ENCODE peak calls at places on chromosomes 4 and X, in eight cellular contexts. B is PC-3; N is right atrium auricular region; Z is GM12878; G is lower lobe of right lung; P is CD8-positive, alpha-beta memory T cell; C is uterus; H is lung. T is an unnamed sample.

GRCh38 chr4:86055898-86056297 is 304.0 kb downstream of the MAPK10 start:
- DNase-seq in N (no peak), B (peak), G (no peak), H (no peak), Z (no peak), P (no peak), C (no peak), T (no peak)

GRCh38 chrX:65821721-65822496 is 154.5 kb downstream of the MSN start:
- DNase-seq in Z (no peak), N (no peak), C (no peak), H (no peak), G (peak), B (no peak), P (peak), T (no peak)

GRCh38 chrX:24415921-24416320 is 49.2 kb upstream of the PDK3 start:
- DNase-seq in P (no peak), B (no peak), N (no peak), G (no peak), Z (no peak), H (no peak), C (no peak), T (no peak)

GRCh38 chr4:150130953-150131352 is 52.7 kb downstream of the DCLK2 start:
- DNase-seq in B (peak), P (no peak), N (no peak), Z (no peak), H (no peak), G (no peak), C (no peak), T (no peak)

GRCh38 chr4:3388461-3389185 is 53.1 kb upstream of the HGFAC start:
- DNase-seq in H (no peak), N (no peak), B (peak), G (peak), Z (peak), C (no peak), P (no peak), T (no peak)

GRCh38 chr4:54217642-54218486 is 11.2 kb upstream of the PDGFRA start:
- DNase-seq in P (peak), G (peak), C (peak), B (peak), N (peak), Z (no peak), H (peak), T (peak)

GRCh38 chr4:135510582-135510981 is 1309.0 kb upstream of the PABPC4L start:
- DNase-seq in Z (no peak), P (no peak), G (no peak), N (no peak), H (no peak), B (no peak), C (no peak), T (no peak)

GRCh38 chr4:42673084-42673429 is 16.2 kb upstream of the ATP8A1 start:
- DNase-seq in H (peak), Z (no peak), N (peak), P (no peak), B (no peak), G (peak), C (no peak), T (no peak)

GRCh38 chr4:8276358-8277240 is 7.0 kb downstream of the HTRA3 start:
- DNase-seq in P (no peak), N (peak), Z (no peak), B (peak), H (no peak), C (peak), G (no peak), T (no peak)

GRCh38 chr4:84384801-84385582 is 114.1 kb downstream of the NKX6-1 start:
- DNase-seq in B (no peak), H (no peak), P (no peak), G (no peak), Z (no peak), C (no peak), N (no peak), T (no peak)

GRCh38 chr4:84381759-84382158 is 117.3 kb downstream of the NKX6-1 start:
- DNase-seq in B (no peak), Z (no peak), G (no peak), P (no peak), N (no peak), H (no peak), C (no peak), T (no peak)

GRCh38 chr4:84378983-84379382 is 120.1 kb downstream of the NKX6-1 start:
- DNase-seq in C (no peak), N (no peak), H (no peak), G (no peak), Z (no peak), P (no peak), B (no peak), T (no peak)

GRCh38 chr4:84378277-84378838 is 120.7 kb downstream of the NKX6-1 start:
- DNase-seq in G (no peak), C (no peak), B (no peak), P (no peak), Z (no peak), H (no peak), N (no peak), T (no peak)

GRCh38 chr4:84379881-84380618 is 119.0 kb downstream of the NKX6-1 start:
- DNase-seq in G (no peak), B (peak), H (no peak), P (no peak), C (no peak), N (no peak), Z (no peak), T (no peak)
- H3K27ac ChIP-seq in G (no peak), B (peak), H (no peak), P (no peak), C (no peak), N (no peak), Z (no peak), T (no peak)

GRCh38 chrX:115264009-115264408 is 25.5 kb upstream of the LUZP4 start:
- DNase-seq in H (no peak), N (no peak), B (no peak), P (no peak), Z (no peak), G (no peak), C (no peak), T (no peak)

GRCh38 chrX:115255003-115255402 is 21.1 kb upstream of the LRCH2 start:
- DNase-seq in P (no peak), C (no peak), N (no peak), G (no peak), B (no peak), H (no peak), Z (no peak), T (no peak)

GRCh38 chrX:115260330-115260729 is 26.4 kb upstream of the LRCH2 start:
- DNase-seq in G (no peak), H (no peak), P (no peak), N (no peak), C (no peak), Z (no peak), B (peak), T (no peak)

GRCh38 chrX:115261148-115261547 is 27.3 kb upstream of the LRCH2 start:
- DNase-seq in N (no peak), P (no peak), C (no peak), H (no peak), B (no peak), G (no peak), Z (no peak), T (no peak)

DNA sequence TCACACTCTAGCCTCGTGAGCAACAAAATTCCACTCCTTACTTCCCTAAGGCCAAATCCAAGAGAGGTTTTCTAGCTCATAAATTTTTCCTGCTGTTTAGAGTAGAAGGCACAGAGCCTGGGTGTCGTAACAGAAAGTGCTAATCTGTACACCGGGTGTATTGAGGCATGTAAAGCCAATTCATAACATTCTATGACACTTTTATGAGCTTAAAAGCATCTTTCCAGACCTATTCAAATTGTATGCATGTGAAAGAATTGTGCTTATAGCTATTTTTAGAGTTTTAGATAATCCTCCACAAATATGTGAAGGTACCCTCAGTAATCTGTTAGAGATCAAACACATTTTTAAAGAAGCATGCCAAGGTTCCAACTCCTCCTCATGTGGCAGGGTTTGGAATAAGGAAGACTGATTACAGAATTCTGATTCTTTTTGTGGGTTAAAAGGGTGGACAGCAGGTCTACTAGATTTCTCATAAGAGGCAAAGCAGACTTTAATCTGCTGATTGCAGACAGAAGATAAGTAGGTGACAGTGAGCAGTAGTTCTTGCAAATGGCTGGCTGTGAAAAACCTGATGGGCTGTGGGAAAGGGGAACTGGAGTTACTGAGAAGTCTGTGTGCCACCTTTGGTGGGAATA is 25.5 kb upstream of the LRCH2 start:
- DNase-seq in G (no peak), P (no peak), C (no peak), Z (no peak), B (no peak), H (no peak), N (no peak), T (no peak)
- H3K27ac ChIP-seq in G (no peak), P (no peak), C (no peak), Z (no peak), B (no peak), H (no peak), N (no peak), T (no peak)

GRCh38 chr4:24892778-24893177 is 20.1 kb downstream of the CCDC149 start:
- DNase-seq in N (no peak), H (no peak), Z (no peak), C (no peak), P (no peak), B (no peak), G (no peak), T (no peak)
- H3K27ac ChIP-seq in N (no peak), H (no peak), Z (no peak), C (no peak), P (no peak), B (no peak), G (no peak), T (no peak)

GRCh38 chr4:187464561-187464960 is 531.0 kb upstream of the ZFP42 start:
- DNase-seq in P (no peak), N (no peak), Z (no peak), B (peak), C (no peak), G (no peak), H (no peak), T (no peak)
- H3K27ac ChIP-seq in P (no peak), N (no peak), Z (no peak), B (no peak), C (no peak), G (no peak), H (no peak), T (no peak)

DNA sequence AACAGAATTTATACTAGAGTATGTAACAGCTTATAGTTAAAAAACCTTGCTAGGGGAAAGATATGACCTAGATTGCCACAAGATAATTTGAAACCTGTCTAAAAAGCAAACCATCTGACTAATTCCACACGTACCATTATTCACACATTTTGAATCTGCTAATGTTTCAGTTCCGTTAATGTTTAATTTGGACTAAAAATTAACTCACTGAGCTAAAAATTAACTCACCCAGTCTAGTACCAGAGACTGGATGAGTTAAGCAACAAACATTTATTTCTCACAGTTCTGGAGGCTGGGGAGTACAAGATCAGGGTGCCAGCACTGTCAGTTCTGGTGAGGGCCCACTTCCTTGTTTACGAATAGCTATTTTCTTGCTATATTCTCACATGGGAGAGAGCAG is 231.5 kb upstream of the DIAPH2 start:
- DNase-seq in C (no peak), N (no peak), G (no peak), P (no peak), H (no peak), B (no peak), Z (peak), T (no peak)
- H3K27ac ChIP-seq in C (no peak), N (no peak), G (no peak), P (no peak), H (no peak), B (no peak), Z (no peak), T (no peak)

GRCh38 chrX:13009256-13009655 is 34.3 kb downstream of the TMSB4X start:
- DNase-seq in C (no peak), B (peak), Z (no peak), P (no peak), G (peak), N (no peak), H (peak), T (no peak)

GRCh38 chrX:13007519-13008188 is 32.7 kb downstream of the TMSB4X start:
- DNase-seq in H (no peak), N (no peak), G (no peak), P (no peak), C (no peak), B (peak), Z (no peak), T (no peak)

GRCh38 chrX:13008851-13009250 is 33.9 kb downstream of the TMSB4X start:
- DNase-seq in N (no peak), B (no peak), G (no peak), C (no peak), P (no peak), Z (no peak), H (no peak), T (no peak)

GRCh38 chrX:13008189-13008533 is 33.3 kb downstream of the TMSB4X start:
- DNase-seq in G (no peak), P (no peak), N (no peak), B (no peak), H (no peak), C (no peak), Z (no peak), T (no peak)

DNA sequence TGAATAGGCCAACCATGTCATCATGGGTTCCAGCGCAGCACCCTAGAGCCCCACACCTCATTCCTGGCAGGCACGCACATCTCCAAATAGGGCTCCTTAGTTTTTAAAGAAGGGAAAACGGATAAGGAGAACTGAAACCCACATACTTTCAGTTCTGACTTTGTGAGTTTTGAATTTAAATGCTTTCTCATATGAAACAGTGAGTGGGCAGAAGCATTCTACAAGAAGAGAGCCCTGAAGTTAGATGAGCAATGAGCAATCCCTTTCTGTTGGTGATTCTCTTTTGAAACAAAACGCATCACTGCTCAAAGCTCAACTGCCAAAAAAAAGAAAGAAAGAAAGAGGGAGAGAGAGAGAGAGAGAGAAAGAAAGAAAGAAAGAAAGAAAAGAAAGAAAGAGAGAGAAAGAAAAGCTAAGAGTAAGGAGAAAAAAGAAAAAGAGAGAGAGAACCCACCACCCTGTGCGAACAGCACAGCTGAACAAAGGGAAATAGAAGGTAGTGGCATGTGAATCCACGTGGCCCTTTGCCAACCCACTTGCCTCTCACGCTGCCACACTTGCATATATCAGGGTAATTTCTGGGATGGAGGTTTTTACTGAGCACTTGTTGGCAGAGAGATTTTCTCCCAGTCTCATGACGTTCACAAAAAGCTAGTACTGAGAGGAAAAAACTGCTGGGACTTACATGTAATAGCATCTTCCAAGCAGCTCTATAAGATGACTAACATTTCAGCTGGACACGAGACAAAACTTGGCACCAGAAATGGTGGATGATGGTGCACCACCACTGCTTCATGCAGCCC is 31.0 kb downstream of the TMSB4X start:
- DNase-seq in C (no peak), H (no peak), P (no peak), G (no peak), B (no peak), Z (peak), N (no peak), T (no peak)
- H3K27ac ChIP-seq in C (no peak), H (peak), P (no peak), G (peak), B (peak), Z (peak), N (no peak), T (no peak)

DNA sequence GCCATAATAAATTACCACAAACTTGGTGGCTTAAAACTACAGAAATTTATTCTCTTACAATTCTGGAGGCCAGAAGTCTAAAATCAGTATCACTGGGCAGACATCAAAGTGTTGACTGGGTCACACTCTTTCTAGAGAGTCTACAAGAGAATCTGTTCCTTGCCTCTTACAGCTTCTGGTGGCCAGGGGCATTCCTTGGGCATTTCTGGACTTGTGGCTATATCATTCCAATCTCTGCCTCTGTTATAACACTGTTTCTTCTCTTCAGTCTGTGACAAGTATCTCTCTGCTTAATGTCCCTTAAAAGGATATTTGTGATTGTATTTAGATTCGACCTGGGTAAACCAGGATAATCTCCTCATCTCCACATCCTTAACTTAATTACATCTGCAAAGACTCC is 207.3 kb upstream of the DCAF8L1 start:
- DNase-seq in B (peak), G (no peak), H (no peak), P (no peak), C (no peak), Z (no peak), N (no peak), T (no peak)
- H3K27ac ChIP-seq in B (peak), G (no peak), H (no peak), P (no peak), C (no peak), Z (no peak), N (no peak), T (no peak)

DNA sequence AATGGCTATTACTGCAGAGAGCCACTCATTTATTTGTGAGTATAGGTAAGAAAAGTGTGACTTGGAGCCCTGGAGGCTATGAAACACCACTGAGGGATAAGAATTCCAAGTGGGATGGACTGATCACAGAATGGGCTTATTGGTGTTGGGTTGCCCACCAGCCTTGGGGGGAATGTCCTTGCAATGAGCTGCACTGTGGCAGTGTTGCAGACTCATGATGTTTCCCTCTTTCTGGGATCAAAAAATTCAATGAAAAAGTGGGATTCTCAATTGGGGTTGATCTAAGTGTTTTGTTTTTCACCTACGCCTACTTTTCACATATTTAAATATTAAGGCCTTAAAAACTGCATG is 1024.5 kb upstream of the PCDH10 start:
- DNase-seq in H (no peak), C (no peak), Z (no peak), P (no peak), N (no peak), B (no peak), G (no peak), T (no peak)
- H3K27ac ChIP-seq in H (no peak), C (no peak), Z (peak), P (no peak), N (no peak), B (no peak), G (no peak), T (no peak)

DNA sequence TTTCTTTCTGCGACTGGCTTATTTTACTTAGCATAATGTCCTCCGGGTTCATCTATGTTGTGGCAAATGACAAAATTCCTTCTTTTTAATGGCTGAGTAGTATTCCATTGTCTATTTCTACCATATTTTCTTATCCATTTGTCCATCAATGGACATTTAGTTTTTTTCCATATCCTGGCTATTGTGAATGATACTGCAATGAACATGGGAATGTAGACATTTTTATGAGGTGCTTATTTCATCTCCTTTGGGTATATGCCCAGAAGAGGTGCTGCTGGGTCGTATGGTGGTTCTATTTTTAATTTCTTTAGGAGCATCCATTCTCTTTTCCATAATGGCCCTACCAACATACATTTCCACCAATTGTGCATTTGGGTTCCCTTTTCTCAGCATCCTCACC is 76.5 kb upstream of the HPGD start:
- DNase-seq in G (no peak), N (no peak), H (no peak), B (no peak), Z (no peak), C (no peak), P (no peak), T (no peak)
- H3K27ac ChIP-seq in G (no peak), N (no peak), H (no peak), B (no peak), Z (no peak), C (no peak), P (no peak), T (no peak)

DNA sequence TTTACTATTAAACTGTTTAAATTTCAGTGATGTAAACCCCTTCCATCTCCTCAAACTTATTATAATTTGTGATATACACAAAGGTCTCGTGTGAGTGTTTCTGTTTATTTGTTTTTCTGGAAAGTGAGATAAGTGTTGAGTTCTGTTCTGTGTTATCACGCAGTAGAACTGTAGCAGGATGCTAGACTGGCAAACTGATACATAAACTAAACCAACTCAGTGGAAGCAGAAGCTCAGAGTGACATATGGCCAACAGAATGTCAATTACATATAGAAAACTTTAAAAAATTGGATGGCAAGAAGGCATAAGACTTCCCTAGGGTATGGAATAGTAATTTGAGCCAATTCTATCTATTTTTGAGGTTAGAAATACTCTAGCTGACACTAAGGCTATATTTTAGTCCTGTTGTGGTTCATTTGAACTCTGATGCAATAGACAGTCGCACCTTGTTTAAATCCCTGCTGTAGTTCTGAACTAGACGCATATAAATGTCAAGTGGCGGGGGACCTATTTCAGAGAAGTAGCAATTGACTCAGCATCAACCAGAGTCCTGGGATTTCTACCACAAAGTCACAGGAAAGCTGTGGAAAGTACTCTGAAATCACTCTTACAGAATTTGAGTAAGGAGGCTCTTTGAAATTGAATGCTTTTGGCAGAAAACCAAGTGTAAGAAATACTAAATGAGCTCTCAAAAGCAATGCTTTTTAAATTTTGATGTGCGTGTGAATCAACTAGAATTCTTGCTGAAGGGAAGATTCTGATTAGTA is 294.4 kb downstream of the INPP4B start:
- DNase-seq in G (no peak), B (no peak), C (no peak), P (no peak), Z (no peak), N (no peak), H (no peak), T (no peak)
- H3K27ac ChIP-seq in G (no peak), B (peak), C (no peak), P (no peak), Z (no peak), N (no peak), H (no peak), T (no peak)